ENCODE peak calls at places on chromosomes 3 and 15, in nine cellular contexts. M is heart left ventricle, Q is epithelial cell of esophagus, Z is astrocyte of the cerebellum, C is suprapubic skin, E is bronchial epithelial cell, J is astrocyte of the spinal cord, T is adrenal gland, V is psoas muscle. K is an unnamed sample.

GRCh38 chr3:5332270-5332956 is 144.9 kb downstream of the EDEM1 start:
- DNase-seq in Q (no peak), C (no peak), T (no peak), E (no peak), M (no peak), Z (no peak), J (no peak), V (no peak), K (no peak)

GRCh38 chr3:10259036-10259435 is 10.8 kb downstream of the TATDN2 start:
- DNase-seq in C (no peak), Q (no peak), V (no peak), M (no peak), E (no peak), J (no peak), Z (no peak), T (no peak), K (no peak)

GRCh38 chr3:70000563-70001081 is 1.1 kb downstream of the SAMMSON start:
- DNase-seq in Q (no peak), C (no peak), T (no peak), V (no peak), M (no peak), J (no peak), E (no peak), Z (no peak), K (no peak)

GRCh38 chr3:194257030-194257657 is 94.0 kb downstream of the CPN2 start:
- DNase-seq in C (no peak), E (no peak), Q (no peak), M (no peak), T (no peak), J (no peak), V (no peak), Z (no peak), K (no peak)

GRCh38 chr15:80301472-80301871 is 49.5 kb upstream of the CTXND1 start:
- DNase-seq in J (no peak), C (no peak), Z (no peak), E (no peak), M (no peak), V (no peak), Q (no peak), T (no peak), K (no peak)

GRCh38 chr3:27632431-27633223 is 89.5 kb downstream of the EOMES start:
- DNase-seq in Z (no peak), E (peak), V (peak), Q (peak), M (peak), J (peak), T (peak), C (peak), K (no peak)

GRCh38 chr3:186807231-186807630 is 949 bp upstream of the RFC4 start:
- DNase-seq in V (no peak), Q (no peak), J (no peak), E (no peak), T (no peak), C (no peak), Z (no peak), M (no peak), K (no peak)

GRCh38 chr3:45163481-45163880 is 17.3 kb upstream of the CDCP1 start:
- DNase-seq in Z (no peak), C (no peak), V (no peak), M (no peak), Q (no peak), J (no peak), T (no peak), E (no peak), K (no peak)

GRCh38 chr3:88019024-88019423 is 39.8 kb downstream of the CGGBP1 start:
- DNase-seq in V (no peak), Z (peak), C (no peak), T (no peak), J (peak), Q (no peak), M (no peak), E (no peak), K (no peak)

GRCh38 chr3:135374571-135374970 is 579.5 kb downstream of the EPHB1 start:
- DNase-seq in V (no peak), M (no peak), C (no peak), T (no peak), Q (no peak), E (no peak), J (no peak), Z (no peak), K (no peak)

GRCh38 chr15:27086800-27087199 is 115.8 kb downstream of the GABRG3 start:
- DNase-seq in T (no peak), Z (no peak), C (no peak), J (no peak), Q (no peak), M (no peak), V (no peak), E (no peak), K (no peak)

DNA sequence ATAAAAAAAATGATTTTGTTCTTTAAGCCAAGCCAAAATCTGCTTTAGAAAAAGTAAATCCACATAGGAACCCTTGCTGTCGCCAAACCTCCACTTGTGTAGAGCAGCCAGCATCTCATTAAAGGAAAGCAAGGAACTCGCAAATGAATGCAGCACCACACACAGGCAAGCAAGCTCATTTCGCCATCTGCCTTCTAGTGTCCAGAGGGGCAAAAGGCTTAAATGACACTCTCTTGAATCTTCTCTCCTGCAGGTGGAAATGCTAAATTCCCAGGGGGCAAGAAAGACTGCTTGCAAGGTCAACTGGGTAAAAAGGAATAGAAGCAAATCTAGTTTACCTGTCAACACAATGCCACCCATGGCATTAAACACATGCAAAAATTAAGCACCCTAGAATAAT is 2.4 kb downstream of the MB21D2 start:
- DNase-seq in J (peak), V (no peak), E (peak), C (no peak), Z (peak), Q (peak), M (no peak), T (no peak), K (no peak)
- H3K4me3 ChIP-seq in J (no peak), V (no peak), E (no peak), C (no peak), Z (no peak), Q (no peak), M (peak), T (no peak), K (peak)

GRCh38 chr15:101637549-101638318 is 14.4 kb downstream of the TM2D3 start:
- DNase-seq in V (no peak), T (no peak), C (no peak), E (peak), Q (peak), M (no peak), J (peak), Z (no peak), K (no peak)

GRCh38 chr15:101641894-101642293 is 10.3 kb downstream of the TM2D3 start:
- DNase-seq in V (no peak), J (no peak), Z (no peak), M (no peak), Q (peak), E (peak), T (no peak), C (no peak), K (no peak)

GRCh38 chr15:101637038-101637437 is 15.1 kb downstream of the TM2D3 start:
- DNase-seq in J (no peak), E (no peak), Z (no peak), C (no peak), M (no peak), T (no peak), V (no peak), Q (no peak), K (no peak)

GRCh38 chr15:101642361-101642760 is 9.8 kb downstream of the TM2D3 start:
- DNase-seq in Q (no peak), V (no peak), J (no peak), Z (no peak), C (no peak), E (no peak), M (no peak), T (no peak), K (no peak)

GRCh38 chr15:101641134-101641764 is 10.9 kb downstream of the TM2D3 start:
- DNase-seq in T (peak), C (peak), V (peak), Z (peak), J (peak), E (peak), M (peak), Q (peak), K (no peak)
- TF ChIP-seq CTCF in T (peak), C (peak), V (peak), Z (peak), J (peak), E (peak), M (peak), Q (peak), K (peak)

DNA sequence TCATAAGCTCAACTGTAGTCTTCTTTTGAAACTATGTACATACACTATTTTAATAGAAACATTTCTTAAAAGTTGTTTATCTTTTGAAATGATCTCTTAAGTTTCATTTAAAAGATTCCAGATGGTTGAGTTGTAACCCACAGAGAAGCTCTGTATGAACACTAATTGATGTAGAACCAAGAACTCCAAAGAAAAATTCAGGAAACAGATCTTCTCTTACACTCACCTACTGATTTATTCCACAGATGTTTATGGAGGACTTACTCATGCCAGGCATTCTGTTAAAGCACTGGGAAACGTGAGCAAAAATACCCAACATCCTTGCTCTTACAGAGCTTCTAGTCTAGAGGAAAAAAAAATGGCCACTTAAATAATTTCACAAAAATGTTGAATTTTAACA is 551.1 kb downstream of the NAALADL2 start:
- DNase-seq in Q (no peak), Z (no peak), T (no peak), M (no peak), J (peak), C (no peak), V (no peak), E (no peak), K (no peak)
- H3K4me3 ChIP-seq in Q (no peak), Z (no peak), T (no peak), M (no peak), J (no peak), C (no peak), V (no peak), E (no peak), K (no peak)

DNA sequence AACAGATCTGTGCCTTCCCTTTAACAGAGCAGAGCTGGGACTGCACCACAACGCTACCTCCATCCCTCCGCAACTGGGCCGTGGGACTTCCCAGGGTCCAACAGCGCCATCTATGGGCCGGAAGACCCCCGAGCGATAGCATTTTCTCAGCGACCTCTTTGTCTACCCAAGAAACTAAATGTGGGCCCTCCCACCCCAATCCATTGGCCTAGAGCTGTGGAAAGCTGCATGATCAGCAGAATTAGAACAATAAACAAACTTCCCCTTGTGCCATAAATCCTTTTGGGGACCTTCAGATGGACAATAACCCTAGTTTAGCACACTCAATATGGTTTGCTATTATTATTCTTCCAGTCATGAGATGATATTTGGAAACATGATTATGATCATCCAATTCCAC is 74.8 kb upstream of the NTRK3 start:
- DNase-seq in V (no peak), Q (peak), M (no peak), J (peak), E (no peak), C (no peak), T (peak), Z (no peak), K (no peak)
- TF ChIP-seq CTCF in V (peak), Q (peak), M (peak), J (peak), E (peak), C (peak), T (no peak), Z (peak), K (peak)

GRCh38 chr3:155362808-155363689 is 69.6 kb upstream of the STRIT1 start:
- DNase-seq in M (no peak), J (peak), Z (peak), T (no peak), C (no peak), Q (no peak), V (no peak), E (no peak), K (no peak)

GRCh38 chr3:155360281-155360680 is 66.8 kb upstream of the STRIT1 start:
- DNase-seq in C (no peak), Q (no peak), J (no peak), Z (no peak), T (no peak), E (no peak), M (no peak), V (no peak), K (no peak)

GRCh38 chr3:155365178-155365783 is 71.8 kb upstream of the STRIT1 start:
- DNase-seq in Q (no peak), C (no peak), T (no peak), J (no peak), E (no peak), M (no peak), Z (no peak), V (no peak), K (no peak)

GRCh38 chr3:155364492-155364891 is 71.0 kb upstream of the STRIT1 start:
- DNase-seq in T (no peak), V (no peak), Z (no peak), M (no peak), Q (no peak), J (no peak), C (no peak), E (no peak), K (no peak)

GRCh38 chr3:155363690-155364070 is 70.2 kb upstream of the STRIT1 start:
- DNase-seq in C (no peak), M (no peak), Q (no peak), T (no peak), Z (peak), J (no peak), V (no peak), E (no peak), K (no peak)
- H3K4me3 ChIP-seq in C (no peak), M (no peak), Q (no peak), T (no peak), Z (no peak), J (no peak), V (no peak), E (no peak), K (no peak)

GRCh38 chr15:61216519-61216918 is 12.6 kb downstream of the RORA start:
- DNase-seq in M (no peak), Z (no peak), V (no peak), J (no peak), Q (no peak), T (no peak), C (no peak), E (no peak), K (no peak)
- TF ChIP-seq CTCF in M (no peak), Z (no peak), V (peak), J (no peak), Q (peak), T (no peak), C (no peak), E (no peak), K (peak)

GRCh38 chr15:41559489-41560177 is 621 bp downstream of the TYRO3 start:
- DNase-seq in E (no peak), T (peak), V (peak), Q (no peak), J (peak), C (no peak), M (no peak), Z (no peak), K (no peak)
- H3K4me3 ChIP-seq in E (peak), T (peak), V (peak), Q (peak), J (peak), C (peak), M (peak), Z (peak), K (peak)

K was measured in epithelial cell of proximal tubule.